ENCODE peak calls at places on chromosome 4, in nine cellular contexts. One of them, this sample, is unnamed.

GRCh38 chr4:140267576-140267975 is 105.9 kb upstream of the SCOC start:
- DNase-seq in RWPE1: no peak
- DNase-seq in head of caudate nucleus: no peak
- DNase-seq in foreskin fibroblast: no peak
- DNase-seq in PC-3: no peak
- DNase-seq in cardiac fibroblast: no peak
- DNase-seq in stimulated activated CD4-positive, alpha-beta T cell treated with anti-CD3 and anti-CD28 coated beads, Interleukin-12 subunit alpha, Interleukin-12 subunit beta, amount 100 ng/mL, for 24 hours: no peak
- DNase-seq in sciatic nerve: no peak
- DNase-seq in natural killer cell treated with Interleukin-12 subunit alpha and Interleukin-12 subunit beta and Interleukin-15 and Interleukin-18, amount 100 ng/mL, for 72 hours: no peak
- DNase-seq in this sample: no peak

GRCh38 chr4:73053974-73054480 is 15.5 kb downstream of the COX18 start:
- DNase-seq in stimulated activated CD4-positive, alpha-beta T cell treated with anti-CD3 and anti-CD28 coated beads, Interleukin-12 subunit alpha, Interleukin-12 subunit beta, amount 100 ng/mL, for 24 hours: no peak
- DNase-seq in sciatic nerve: no peak
- DNase-seq in RWPE1: no peak
- DNase-seq in head of caudate nucleus: no peak
- DNase-seq in cardiac fibroblast: no peak
- DNase-seq in PC-3: no peak
- DNase-seq in natural killer cell treated with Interleukin-12 subunit alpha and Interleukin-12 subunit beta and Interleukin-15 and Interleukin-18, amount 100 ng/mL, for 72 hours: no peak
- DNase-seq in foreskin fibroblast: no peak
- DNase-seq in this sample: no peak

GRCh38 chr4:7763788-7764187 is 175.9 kb downstream of the AFAP1 start:
- DNase-seq in RWPE1: peak
- DNase-seq in cardiac fibroblast: peak
- DNase-seq in natural killer cell treated with Interleukin-12 subunit alpha and Interleukin-12 subunit beta and Interleukin-15 and Interleukin-18, amount 100 ng/mL, for 72 hours: no peak
- DNase-seq in sciatic nerve: no peak
- DNase-seq in PC-3: no peak
- DNase-seq in foreskin fibroblast: peak
- DNase-seq in stimulated activated CD4-positive, alpha-beta T cell treated with anti-CD3 and anti-CD28 coated beads, Interleukin-12 subunit alpha, Interleukin-12 subunit beta, amount 100 ng/mL, for 24 hours: no peak
- DNase-seq in head of caudate nucleus: no peak
- DNase-seq in this sample: no peak

GRCh38 chr4:104976258-104976657 is 170.4 kb upstream of the TET2 start:
- DNase-seq in RWPE1: no peak
- DNase-seq in foreskin fibroblast: no peak
- DNase-seq in stimulated activated CD4-positive, alpha-beta T cell treated with anti-CD3 and anti-CD28 coated beads, Interleukin-12 subunit alpha, Interleukin-12 subunit beta, amount 100 ng/mL, for 24 hours: no peak
- DNase-seq in PC-3: no peak
- DNase-seq in natural killer cell treated with Interleukin-12 subunit alpha and Interleukin-12 subunit beta and Interleukin-15 and Interleukin-18, amount 100 ng/mL, for 72 hours: no peak
- DNase-seq in cardiac fibroblast: no peak
- DNase-seq in head of caudate nucleus: no peak
- DNase-seq in sciatic nerve: no peak
- DNase-seq in this sample: no peak

GRCh38 chr4:110636231-110636676 is 13.4 kb upstream of the PITX2 start:
- DNase-seq in cardiac fibroblast: no peak
- DNase-seq in foreskin fibroblast: no peak
- DNase-seq in stimulated activated CD4-positive, alpha-beta T cell treated with anti-CD3 and anti-CD28 coated beads, Interleukin-12 subunit alpha, Interleukin-12 subunit beta, amount 100 ng/mL, for 24 hours: no peak
- DNase-seq in RWPE1: no peak
- DNase-seq in sciatic nerve: no peak
- DNase-seq in natural killer cell treated with Interleukin-12 subunit alpha and Interleukin-12 subunit beta and Interleukin-15 and Interleukin-18, amount 100 ng/mL, for 72 hours: no peak
- DNase-seq in PC-3: no peak
- DNase-seq in head of caudate nucleus: no peak
- DNase-seq in this sample: no peak

GRCh38 chr4:81519856-81520255 is 48.1 kb upstream of the RASGEF1B start:
- DNase-seq in natural killer cell treated with Interleukin-12 subunit alpha and Interleukin-12 subunit beta and Interleukin-15 and Interleukin-18, amount 100 ng/mL, for 72 hours: no peak
- DNase-seq in cardiac fibroblast: no peak
- DNase-seq in RWPE1: no peak
- DNase-seq in stimulated activated CD4-positive, alpha-beta T cell treated with anti-CD3 and anti-CD28 coated beads, Interleukin-12 subunit alpha, Interleukin-12 subunit beta, amount 100 ng/mL, for 24 hours: no peak
- DNase-seq in PC-3: no peak
- DNase-seq in head of caudate nucleus: no peak
- DNase-seq in foreskin fibroblast: no peak
- DNase-seq in sciatic nerve: no peak
- DNase-seq in this sample: no peak

GRCh38 chr4:45325112-45325462 is 598.7 kb upstream of the GNPDA2 start:
- DNase-seq in PC-3: no peak
- DNase-seq in stimulated activated CD4-positive, alpha-beta T cell treated with anti-CD3 and anti-CD28 coated beads, Interleukin-12 subunit alpha, Interleukin-12 subunit beta, amount 100 ng/mL, for 24 hours: no peak
- DNase-seq in foreskin fibroblast: no peak
- DNase-seq in natural killer cell treated with Interleukin-12 subunit alpha and Interleukin-12 subunit beta and Interleukin-15 and Interleukin-18, amount 100 ng/mL, for 72 hours: no peak
- DNase-seq in RWPE1: no peak
- DNase-seq in cardiac fibroblast: no peak
- DNase-seq in head of caudate nucleus: no peak
- DNase-seq in sciatic nerve: no peak
- DNase-seq in this sample: no peak

GRCh38 chr4:13642576-13642975 is 15.1 kb upstream of the BOD1L1 start:
- DNase-seq in RWPE1: no peak
- DNase-seq in cardiac fibroblast: peak
- DNase-seq in head of caudate nucleus: peak
- DNase-seq in foreskin fibroblast: no peak
- DNase-seq in stimulated activated CD4-positive, alpha-beta T cell treated with anti-CD3 and anti-CD28 coated beads, Interleukin-12 subunit alpha, Interleukin-12 subunit beta, amount 100 ng/mL, for 24 hours: no peak
- DNase-seq in PC-3: peak
- DNase-seq in natural killer cell treated with Interleukin-12 subunit alpha and Interleukin-12 subunit beta and Interleukin-15 and Interleukin-18, amount 100 ng/mL, for 72 hours: no peak
- DNase-seq in sciatic nerve: peak
- DNase-seq in this sample: no peak

GRCh38 chr4:145920205-145920604 is 18.4 kb downstream of the ZNF827 start:
- DNase-seq in stimulated activated CD4-positive, alpha-beta T cell treated with anti-CD3 and anti-CD28 coated beads, Interleukin-12 subunit alpha, Interleukin-12 subunit beta, amount 100 ng/mL, for 24 hours: no peak
- DNase-seq in natural killer cell treated with Interleukin-12 subunit alpha and Interleukin-12 subunit beta and Interleukin-15 and Interleukin-18, amount 100 ng/mL, for 72 hours: no peak
- DNase-seq in PC-3: no peak
- DNase-seq in sciatic nerve: no peak
- DNase-seq in head of caudate nucleus: no peak
- DNase-seq in cardiac fibroblast: peak
- DNase-seq in foreskin fibroblast: peak
- DNase-seq in RWPE1: no peak
- DNase-seq in this sample: no peak

GRCh38 chr4:2159931-2160330 is 82.0 kb downstream of the HAUS3 start:
- DNase-seq in sciatic nerve: no peak
- DNase-seq in PC-3: no peak
- DNase-seq in natural killer cell treated with Interleukin-12 subunit alpha and Interleukin-12 subunit beta and Interleukin-15 and Interleukin-18, amount 100 ng/mL, for 72 hours: no peak
- DNase-seq in RWPE1: no peak
- DNase-seq in head of caudate nucleus: no peak
- DNase-seq in foreskin fibroblast: no peak
- DNase-seq in stimulated activated CD4-positive, alpha-beta T cell treated with anti-CD3 and anti-CD28 coated beads, Interleukin-12 subunit alpha, Interleukin-12 subunit beta, amount 100 ng/mL, for 24 hours: no peak
- DNase-seq in cardiac fibroblast: no peak
- DNase-seq in this sample: no peak

GRCh38 chr4:30968926-30969325 is 248.8 kb downstream of the PCDH7 start:
- DNase-seq in sciatic nerve: no peak
- DNase-seq in foreskin fibroblast: no peak
- DNase-seq in cardiac fibroblast: no peak
- DNase-seq in natural killer cell treated with Interleukin-12 subunit alpha and Interleukin-12 subunit beta and Interleukin-15 and Interleukin-18, amount 100 ng/mL, for 72 hours: no peak
- DNase-seq in RWPE1: no peak
- DNase-seq in PC-3: no peak
- DNase-seq in stimulated activated CD4-positive, alpha-beta T cell treated with anti-CD3 and anti-CD28 coated beads, Interleukin-12 subunit alpha, Interleukin-12 subunit beta, amount 100 ng/mL, for 24 hours: no peak
- DNase-seq in head of caudate nucleus: no peak
- DNase-seq in this sample: no peak

GRCh38 chr4:173522160-173522873 is 7.7 kb downstream of the HAND2 start:
- DNase-seq in stimulated activated CD4-positive, alpha-beta T cell treated with anti-CD3 and anti-CD28 coated beads, Interleukin-12 subunit alpha, Interleukin-12 subunit beta, amount 100 ng/mL, for 24 hours: no peak
- DNase-seq in foreskin fibroblast: peak
- DNase-seq in head of caudate nucleus: peak
- DNase-seq in RWPE1: peak
- DNase-seq in sciatic nerve: peak
- DNase-seq in PC-3: no peak
- DNase-seq in cardiac fibroblast: peak
- DNase-seq in natural killer cell treated with Interleukin-12 subunit alpha and Interleukin-12 subunit beta and Interleukin-15 and Interleukin-18, amount 100 ng/mL, for 72 hours: no peak
- DNase-seq in this sample: no peak

GRCh38 chr4:8580321-8581093 is at the start of gene GPR78:
- DNase-seq in head of caudate nucleus: peak
- DNase-seq in cardiac fibroblast: peak
- DNase-seq in sciatic nerve: peak
- DNase-seq in foreskin fibroblast: no peak
- DNase-seq in PC-3: peak
- DNase-seq in stimulated activated CD4-positive, alpha-beta T cell treated with anti-CD3 and anti-CD28 coated beads, Interleukin-12 subunit alpha, Interleukin-12 subunit beta, amount 100 ng/mL, for 24 hours: no peak
- DNase-seq in natural killer cell treated with Interleukin-12 subunit alpha and Interleukin-12 subunit beta and Interleukin-15 and Interleukin-18, amount 100 ng/mL, for 72 hours: peak
- DNase-seq in RWPE1: peak
- DNase-seq in this sample: no peak

GRCh38 chr4:112290341-112290740 is 4.6 kb upstream of the TIFA start:
- DNase-seq in natural killer cell treated with Interleukin-12 subunit alpha and Interleukin-12 subunit beta and Interleukin-15 and Interleukin-18, amount 100 ng/mL, for 72 hours: no peak
- DNase-seq in head of caudate nucleus: no peak
- DNase-seq in foreskin fibroblast: no peak
- DNase-seq in stimulated activated CD4-positive, alpha-beta T cell treated with anti-CD3 and anti-CD28 coated beads, Interleukin-12 subunit alpha, Interleukin-12 subunit beta, amount 100 ng/mL, for 24 hours: no peak
- DNase-seq in sciatic nerve: no peak
- DNase-seq in cardiac fibroblast: no peak
- DNase-seq in PC-3: no peak
- DNase-seq in RWPE1: no peak
- DNase-seq in this sample: no peak

GRCh38 chr4:20474119-20474518 is 222.4 kb downstream of the SLIT2 start:
- DNase-seq in cardiac fibroblast: peak
- DNase-seq in natural killer cell treated with Interleukin-12 subunit alpha and Interleukin-12 subunit beta and Interleukin-15 and Interleukin-18, amount 100 ng/mL, for 72 hours: no peak
- DNase-seq in PC-3: peak
- DNase-seq in stimulated activated CD4-positive, alpha-beta T cell treated with anti-CD3 and anti-CD28 coated beads, Interleukin-12 subunit alpha, Interleukin-12 subunit beta, amount 100 ng/mL, for 24 hours: no peak
- DNase-seq in head of caudate nucleus: no peak
- DNase-seq in RWPE1: no peak
- DNase-seq in sciatic nerve: no peak
- DNase-seq in foreskin fibroblast: no peak
- DNase-seq in this sample: no peak

GRCh38 chr4:150862829-150863228 is 152.3 kb downstream of the LRBA start:
- DNase-seq in natural killer cell treated with Interleukin-12 subunit alpha and Interleukin-12 subunit beta and Interleukin-15 and Interleukin-18, amount 100 ng/mL, for 72 hours: no peak
- DNase-seq in head of caudate nucleus: no peak
- DNase-seq in cardiac fibroblast: no peak
- DNase-seq in RWPE1: no peak
- DNase-seq in foreskin fibroblast: no peak
- DNase-seq in sciatic nerve: no peak
- DNase-seq in stimulated activated CD4-positive, alpha-beta T cell treated with anti-CD3 and anti-CD28 coated beads, Interleukin-12 subunit alpha, Interleukin-12 subunit beta, amount 100 ng/mL, for 24 hours: no peak
- DNase-seq in PC-3: no peak
- DNase-seq in this sample: no peak

GRCh38 chr4:86596802-86597201 is 2.7 kb downstream of the PTPN13 start:
- DNase-seq in stimulated activated CD4-positive, alpha-beta T cell treated with anti-CD3 and anti-CD28 coated beads, Interleukin-12 subunit alpha, Interleukin-12 subunit beta, amount 100 ng/mL, for 24 hours: no peak
- DNase-seq in RWPE1: no peak
- DNase-seq in natural killer cell treated with Interleukin-12 subunit alpha and Interleukin-12 subunit beta and Interleukin-15 and Interleukin-18, amount 100 ng/mL, for 72 hours: no peak
- DNase-seq in sciatic nerve: no peak
- DNase-seq in PC-3: peak
- DNase-seq in head of caudate nucleus: no peak
- DNase-seq in cardiac fibroblast: peak
- DNase-seq in foreskin fibroblast: peak
- DNase-seq in this sample: no peak

GRCh38 chr4:25694466-25694865 is 38.8 kb downstream of the SLC34A2 start:
- DNase-seq in natural killer cell treated with Interleukin-12 subunit alpha and Interleukin-12 subunit beta and Interleukin-15 and Interleukin-18, amount 100 ng/mL, for 72 hours: no peak
- DNase-seq in stimulated activated CD4-positive, alpha-beta T cell treated with anti-CD3 and anti-CD28 coated beads, Interleukin-12 subunit alpha, Interleukin-12 subunit beta, amount 100 ng/mL, for 24 hours: no peak
- DNase-seq in sciatic nerve: no peak
- DNase-seq in RWPE1: peak
- DNase-seq in PC-3: no peak
- DNase-seq in foreskin fibroblast: no peak
- DNase-seq in cardiac fibroblast: peak
- DNase-seq in head of caudate nucleus: no peak
- DNase-seq in this sample: no peak

GRCh38 chr4:20883677-20884076 is 183.4 kb downstream of the PACRGL start:
- DNase-seq in stimulated activated CD4-positive, alpha-beta T cell treated with anti-CD3 and anti-CD28 coated beads, Interleukin-12 subunit alpha, Interleukin-12 subunit beta, amount 100 ng/mL, for 24 hours: no peak
- DNase-seq in foreskin fibroblast: no peak
- DNase-seq in natural killer cell treated with Interleukin-12 subunit alpha and Interleukin-12 subunit beta and Interleukin-15 and Interleukin-18, amount 100 ng/mL, for 72 hours: no peak
- DNase-seq in sciatic nerve: no peak
- DNase-seq in cardiac fibroblast: no peak
- DNase-seq in head of caudate nucleus: no peak
- DNase-seq in PC-3: no peak
- DNase-seq in RWPE1: no peak
- DNase-seq in this sample: no peak

GRCh38 chr4:40199999-40200880 is 3.4 kb downstream of the RHOH start:
- DNase-seq in cardiac fibroblast: peak
- DNase-seq in stimulated activated CD4-positive, alpha-beta T cell treated with anti-CD3 and anti-CD28 coated beads, Interleukin-12 subunit alpha, Interleukin-12 subunit beta, amount 100 ng/mL, for 24 hours: no peak
- DNase-seq in foreskin fibroblast: no peak
- DNase-seq in sciatic nerve: no peak
- DNase-seq in RWPE1: no peak
- DNase-seq in natural killer cell treated with Interleukin-12 subunit alpha and Interleukin-12 subunit beta and Interleukin-15 and Interleukin-18, amount 100 ng/mL, for 72 hours: peak
- DNase-seq in PC-3: no peak
- DNase-seq in head of caudate nucleus: no peak
- DNase-seq in this sample: no peak

GRCh38 chr4:25859429-25860148 is 3.2 kb downstream of the SEL1L3 start:
- DNase-seq in foreskin fibroblast: no peak
- DNase-seq in natural killer cell treated with Interleukin-12 subunit alpha and Interleukin-12 subunit beta and Interleukin-15 and Interleukin-18, amount 100 ng/mL, for 72 hours: no peak
- DNase-seq in head of caudate nucleus: no peak
- DNase-seq in PC-3: no peak
- DNase-seq in stimulated activated CD4-positive, alpha-beta T cell treated with anti-CD3 and anti-CD28 coated beads, Interleukin-12 subunit alpha, Interleukin-12 subunit beta, amount 100 ng/mL, for 24 hours: no peak
- DNase-seq in cardiac fibroblast: no peak
- DNase-seq in sciatic nerve: no peak
- DNase-seq in RWPE1: no peak
- DNase-seq in this sample: no peak

GRCh38 chr4:92047209-92047877 is 256.4 kb upstream of the GRID2 start:
- DNase-seq in head of caudate nucleus: no peak
- DNase-seq in foreskin fibroblast: no peak
- DNase-seq in cardiac fibroblast: no peak
- DNase-seq in stimulated activated CD4-positive, alpha-beta T cell treated with anti-CD3 and anti-CD28 coated beads, Interleukin-12 subunit alpha, Interleukin-12 subunit beta, amount 100 ng/mL, for 24 hours: no peak
- DNase-seq in natural killer cell treated with Interleukin-12 subunit alpha and Interleukin-12 subunit beta and Interleukin-15 and Interleukin-18, amount 100 ng/mL, for 72 hours: no peak
- DNase-seq in sciatic nerve: no peak
- DNase-seq in RWPE1: no peak
- DNase-seq in PC-3: peak
- DNase-seq in this sample: no peak

GRCh38 chr4:8910100-8910821 is 38.6 kb upstream of the HMX1 start:
- DNase-seq in PC-3: no peak
- DNase-seq in natural killer cell treated with Interleukin-12 subunit alpha and Interleukin-12 subunit beta and Interleukin-15 and Interleukin-18, amount 100 ng/mL, for 72 hours: peak
- DNase-seq in head of caudate nucleus: no peak
- DNase-seq in foreskin fibroblast: no peak
- DNase-seq in stimulated activated CD4-positive, alpha-beta T cell treated with anti-CD3 and anti-CD28 coated beads, Interleukin-12 subunit alpha, Interleukin-12 subunit beta, amount 100 ng/mL, for 24 hours: no peak
- DNase-seq in RWPE1: no peak
- DNase-seq in sciatic nerve: peak
- DNase-seq in cardiac fibroblast: no peak
- DNase-seq in this sample: no peak

GRCh38 chr4:71201817-71202576 is 136.8 kb upstream of the SLC4A4 start:
- DNase-seq in foreskin fibroblast: no peak
- DNase-seq in stimulated activated CD4-positive, alpha-beta T cell treated with anti-CD3 and anti-CD28 coated beads, Interleukin-12 subunit alpha, Interleukin-12 subunit beta, amount 100 ng/mL, for 24 hours: no peak
- DNase-seq in natural killer cell treated with Interleukin-12 subunit alpha and Interleukin-12 subunit beta and Interleukin-15 and Interleukin-18, amount 100 ng/mL, for 72 hours: no peak
- DNase-seq in head of caudate nucleus: no peak
- DNase-seq in PC-3: no peak
- DNase-seq in RWPE1: no peak
- DNase-seq in cardiac fibroblast: no peak
- DNase-seq in sciatic nerve: no peak
- DNase-seq in this sample: no peak

GRCh38 chr4:10716163-10716562 is 31.6 kb upstream of the CLNK start:
- DNase-seq in stimulated activated CD4-positive, alpha-beta T cell treated with anti-CD3 and anti-CD28 coated beads, Interleukin-12 subunit alpha, Interleukin-12 subunit beta, amount 100 ng/mL, for 24 hours: no peak
- DNase-seq in foreskin fibroblast: no peak
- DNase-seq in cardiac fibroblast: no peak
- DNase-seq in PC-3: no peak
- DNase-seq in RWPE1: no peak
- DNase-seq in natural killer cell treated with Interleukin-12 subunit alpha and Interleukin-12 subunit beta and Interleukin-15 and Interleukin-18, amount 100 ng/mL, for 72 hours: no peak
- DNase-seq in head of caudate nucleus: no peak
- DNase-seq in sciatic nerve: no peak
- DNase-seq in this sample: no peak

GRCh38 chr4:114115526-114115925 is 136.1 kb upstream of the ARSJ start:
- DNase-seq in RWPE1: no peak
- DNase-seq in stimulated activated CD4-positive, alpha-beta T cell treated with anti-CD3 and anti-CD28 coated beads, Interleukin-12 subunit alpha, Interleukin-12 subunit beta, amount 100 ng/mL, for 24 hours: no peak
- DNase-seq in foreskin fibroblast: no peak
- DNase-seq in PC-3: no peak
- DNase-seq in head of caudate nucleus: no peak
- DNase-seq in natural killer cell treated with Interleukin-12 subunit alpha and Interleukin-12 subunit beta and Interleukin-15 and Interleukin-18, amount 100 ng/mL, for 72 hours: no peak
- DNase-seq in sciatic nerve: no peak
- DNase-seq in cardiac fibroblast: no peak
- DNase-seq in this sample: no peak

GRCh38 chr4:177441061-177441802 is 1.0 kb downstream of the AGA start:
- DNase-seq in PC-3: no peak
- DNase-seq in stimulated activated CD4-positive, alpha-beta T cell treated with anti-CD3 and anti-CD28 coated beads, Interleukin-12 subunit alpha, Interleukin-12 subunit beta, amount 100 ng/mL, for 24 hours: no peak
- DNase-seq in head of caudate nucleus: no peak
- DNase-seq in natural killer cell treated with Interleukin-12 subunit alpha and Interleukin-12 subunit beta and Interleukin-15 and Interleukin-18, amount 100 ng/mL, for 72 hours: no peak
- DNase-seq in cardiac fibroblast: peak
- DNase-seq in sciatic nerve: no peak
- DNase-seq in RWPE1: no peak
- DNase-seq in foreskin fibroblast: no peak
- DNase-seq in this sample: no peak

GRCh38 chr4:102826105-102826889 is 1.1 kb downstream of the UBE2D3 start:
- DNase-seq in foreskin fibroblast: no peak
- DNase-seq in cardiac fibroblast: no peak
- DNase-seq in natural killer cell treated with Interleukin-12 subunit alpha and Interleukin-12 subunit beta and Interleukin-15 and Interleukin-18, amount 100 ng/mL, for 72 hours: no peak
- DNase-seq in stimulated activated CD4-positive, alpha-beta T cell treated with anti-CD3 and anti-CD28 coated beads, Interleukin-12 subunit alpha, Interleukin-12 subunit beta, amount 100 ng/mL, for 24 hours: no peak
- DNase-seq in head of caudate nucleus: no peak
- DNase-seq in sciatic nerve: no peak
- DNase-seq in RWPE1: no peak
- DNase-seq in PC-3: no peak
- DNase-seq in this sample: no peak

GRCh38 chr4:165207016-165207430 is 338 bp upstream of the KLHL2 start:
- DNase-seq in head of caudate nucleus: no peak
- DNase-seq in foreskin fibroblast: no peak
- DNase-seq in PC-3: peak
- DNase-seq in RWPE1: no peak
- DNase-seq in cardiac fibroblast: peak
- DNase-seq in natural killer cell treated with Interleukin-12 subunit alpha and Interleukin-12 subunit beta and Interleukin-15 and Interleukin-18, amount 100 ng/mL, for 72 hours: no peak
- DNase-seq in sciatic nerve: no peak
- DNase-seq in stimulated activated CD4-positive, alpha-beta T cell treated with anti-CD3 and anti-CD28 coated beads, Interleukin-12 subunit alpha, Interleukin-12 subunit beta, amount 100 ng/mL, for 24 hours: peak
- DNase-seq in this sample: no peak

GRCh38 chr4:159428975-159429692 is 326.3 kb downstream of the RAPGEF2 start:
- DNase-seq in cardiac fibroblast: no peak
- DNase-seq in foreskin fibroblast: no peak
- DNase-seq in head of caudate nucleus: no peak
- DNase-seq in PC-3: no peak
- DNase-seq in sciatic nerve: no peak
- DNase-seq in stimulated activated CD4-positive, alpha-beta T cell treated with anti-CD3 and anti-CD28 coated beads, Interleukin-12 subunit alpha, Interleukin-12 subunit beta, amount 100 ng/mL, for 24 hours: no peak
- DNase-seq in natural killer cell treated with Interleukin-12 subunit alpha and Interleukin-12 subunit beta and Interleukin-15 and Interleukin-18, amount 100 ng/mL, for 72 hours: no peak
- DNase-seq in RWPE1: no peak
- DNase-seq in this sample: no peak

GRCh38 chr4:3530051-3530450 is 2.2 kb downstream of the LRPAP1 start:
- DNase-seq in PC-3: no peak
- DNase-seq in cardiac fibroblast: no peak
- DNase-seq in natural killer cell treated with Interleukin-12 subunit alpha and Interleukin-12 subunit beta and Interleukin-15 and Interleukin-18, amount 100 ng/mL, for 72 hours: peak
- DNase-seq in head of caudate nucleus: no peak
- DNase-seq in RWPE1: no peak
- DNase-seq in sciatic nerve: no peak
- DNase-seq in foreskin fibroblast: no peak
- DNase-seq in stimulated activated CD4-positive, alpha-beta T cell treated with anti-CD3 and anti-CD28 coated beads, Interleukin-12 subunit alpha, Interleukin-12 subunit beta, amount 100 ng/mL, for 24 hours: no peak
- DNase-seq in this sample: no peak